ENCODE peak calls at places on chromosomes 2 and 18, in nine cellular contexts. One of them, this sample, is unnamed.

GRCh38 chr2:172011814-172012580 is 12.2 kb downstream of the METAP1D start:
- DNase-seq in GM13976: peak; percentile 27
- DNase-seq in AG20443: no peak
- DNase-seq in CD4-positive, alpha-beta T cell: no peak
- DNase-seq in activated naive CD8-positive, alpha-beta T cell treated with anti-CD3 and anti-CD28 coated beads for 36 hours: no peak
- DNase-seq in left lung: no peak
- DNase-seq in DMS 273 treated with DMSO at 0.1 percent for 48 hours: no peak
- DNase-seq in Daoy: no peak
- DNase-seq in cardiac muscle cell: no peak
- DNase-seq in this sample: no peak

GRCh38 chr2:17593841-17594482 is 53.5 kb downstream of the VSNL1 start:
- DNase-seq in GM13976: no peak
- DNase-seq in AG20443: no peak
- DNase-seq in CD4-positive, alpha-beta T cell: no peak
- DNase-seq in activated naive CD8-positive, alpha-beta T cell treated with anti-CD3 and anti-CD28 coated beads for 36 hours: no peak
- DNase-seq in left lung: no peak
- DNase-seq in DMS 273 treated with DMSO at 0.1 percent for 48 hours: no peak
- DNase-seq in Daoy: no peak
- DNase-seq in cardiac muscle cell: peak; percentile 47
- DNase-seq in this sample: no peak

GRCh38 chr2:187842978-187843847 is 289.0 kb upstream of the TFPI start:
- DNase-seq in GM13976: peak; percentile 18
- DNase-seq in AG20443: peak; percentile 37
- DNase-seq in CD4-positive, alpha-beta T cell: no peak
- DNase-seq in activated naive CD8-positive, alpha-beta T cell treated with anti-CD3 and anti-CD28 coated beads for 36 hours: no peak
- DNase-seq in left lung: no peak
- DNase-seq in DMS 273 treated with DMSO at 0.1 percent for 48 hours: peak; percentile 21
- DNase-seq in Daoy: peak; percentile 41
- DNase-seq in cardiac muscle cell: peak; percentile 82
- DNase-seq in this sample: peak; percentile 17

GRCh38 chr18:22831441-22831904 is 101.7 kb upstream of the RBBP8 start:
- DNase-seq in GM13976: no peak
- DNase-seq in AG20443: peak; percentile 46
- DNase-seq in CD4-positive, alpha-beta T cell: no peak
- DNase-seq in activated naive CD8-positive, alpha-beta T cell treated with anti-CD3 and anti-CD28 coated beads for 36 hours: peak; percentile 12
- DNase-seq in left lung: no peak
- DNase-seq in DMS 273 treated with DMSO at 0.1 percent for 48 hours: no peak
- DNase-seq in Daoy: peak; percentile 46
- DNase-seq in cardiac muscle cell: peak; percentile 83
- DNase-seq in this sample: no peak

GRCh38 chr18:76494541-76495403 is at the start of gene ZNF516:
- DNase-seq in GM13976: peak; percentile 51
- DNase-seq in AG20443: peak; percentile 49
- DNase-seq in CD4-positive, alpha-beta T cell: no peak
- DNase-seq in activated naive CD8-positive, alpha-beta T cell treated with anti-CD3 and anti-CD28 coated beads for 36 hours: peak; percentile 37
- DNase-seq in left lung: peak; percentile 90
- DNase-seq in DMS 273 treated with DMSO at 0.1 percent for 48 hours: no peak
- DNase-seq in Daoy: peak; percentile 48
- DNase-seq in cardiac muscle cell: peak; percentile 57
- DNase-seq in this sample: no peak

GRCh38 chr2:10571057-10571456 is 118.7 kb downstream of the NOL10 start:
- DNase-seq in GM13976: no peak
- DNase-seq in AG20443: no peak
- DNase-seq in CD4-positive, alpha-beta T cell: no peak
- DNase-seq in activated naive CD8-positive, alpha-beta T cell treated with anti-CD3 and anti-CD28 coated beads for 36 hours: no peak
- DNase-seq in left lung: no peak
- DNase-seq in DMS 273 treated with DMSO at 0.1 percent for 48 hours: no peak
- DNase-seq in Daoy: no peak
- DNase-seq in cardiac muscle cell: no peak
- DNase-seq in this sample: no peak

GRCh38 chr2:26724004-26724750 is 31.7 kb downstream of the KCNK3 start:
- DNase-seq in GM13976: no peak
- DNase-seq in AG20443: peak; percentile 76
- DNase-seq in CD4-positive, alpha-beta T cell: no peak
- DNase-seq in activated naive CD8-positive, alpha-beta T cell treated with anti-CD3 and anti-CD28 coated beads for 36 hours: no peak
- DNase-seq in left lung: no peak
- DNase-seq in DMS 273 treated with DMSO at 0.1 percent for 48 hours: no peak
- DNase-seq in Daoy: peak; percentile 86
- DNase-seq in cardiac muscle cell: peak; percentile 92
- DNase-seq in this sample: no peak

GRCh38 chr2:203893386-203893785 is 25.8 kb downstream of the CTLA4 start:
- DNase-seq in GM13976: no peak
- DNase-seq in AG20443: peak; percentile 37
- DNase-seq in CD4-positive, alpha-beta T cell: no peak
- DNase-seq in activated naive CD8-positive, alpha-beta T cell treated with anti-CD3 and anti-CD28 coated beads for 36 hours: no peak
- DNase-seq in left lung: no peak
- DNase-seq in DMS 273 treated with DMSO at 0.1 percent for 48 hours: peak; percentile 4
- DNase-seq in Daoy: no peak
- DNase-seq in cardiac muscle cell: peak; percentile 51
- DNase-seq in this sample: no peak

GRCh38 chr2:69694894-69695849 is 46.8 kb upstream of the ANXA4 start:
- DNase-seq in GM13976: no peak
- DNase-seq in AG20443: peak; percentile 33
- DNase-seq in CD4-positive, alpha-beta T cell: no peak
- DNase-seq in activated naive CD8-positive, alpha-beta T cell treated with anti-CD3 and anti-CD28 coated beads for 36 hours: no peak
- DNase-seq in left lung: no peak
- DNase-seq in DMS 273 treated with DMSO at 0.1 percent for 48 hours: no peak
- DNase-seq in Daoy: peak; percentile 86
- DNase-seq in cardiac muscle cell: peak; percentile 72
- DNase-seq in this sample: no peak

GRCh38 chr18:74459877-74460276 is 2.8 kb upstream of the DIPK1C start:
- DNase-seq in GM13976: no peak
- DNase-seq in AG20443: no peak
- DNase-seq in CD4-positive, alpha-beta T cell: no peak
- DNase-seq in activated naive CD8-positive, alpha-beta T cell treated with anti-CD3 and anti-CD28 coated beads for 36 hours: no peak
- DNase-seq in left lung: no peak
- DNase-seq in DMS 273 treated with DMSO at 0.1 percent for 48 hours: no peak
- DNase-seq in Daoy: no peak
- DNase-seq in cardiac muscle cell: no peak
- DNase-seq in this sample: no peak

GRCh38 chr2:45697190-45697589 is 45.7 kb downstream of the PRKCE start:
- DNase-seq in GM13976: no peak
- DNase-seq in AG20443: no peak
- DNase-seq in CD4-positive, alpha-beta T cell: no peak
- DNase-seq in activated naive CD8-positive, alpha-beta T cell treated with anti-CD3 and anti-CD28 coated beads for 36 hours: no peak
- DNase-seq in left lung: no peak
- DNase-seq in DMS 273 treated with DMSO at 0.1 percent for 48 hours: no peak
- DNase-seq in Daoy: no peak
- DNase-seq in cardiac muscle cell: no peak
- DNase-seq in this sample: no peak

GRCh38 chr2:88230912-88231311 is 60.8 kb downstream of the THNSL2 start:
- DNase-seq in GM13976: no peak
- DNase-seq in AG20443: no peak
- DNase-seq in CD4-positive, alpha-beta T cell: no peak
- DNase-seq in activated naive CD8-positive, alpha-beta T cell treated with anti-CD3 and anti-CD28 coated beads for 36 hours: no peak
- DNase-seq in left lung: no peak
- DNase-seq in DMS 273 treated with DMSO at 0.1 percent for 48 hours: no peak
- DNase-seq in Daoy: no peak
- DNase-seq in cardiac muscle cell: no peak
- DNase-seq in this sample: no peak

GRCh38 chr2:100639588-100640195 is 76.9 kb downstream of the PDCL3 start:
- DNase-seq in GM13976: no peak
- DNase-seq in AG20443: no peak
- DNase-seq in CD4-positive, alpha-beta T cell: no peak
- DNase-seq in activated naive CD8-positive, alpha-beta T cell treated with anti-CD3 and anti-CD28 coated beads for 36 hours: no peak
- DNase-seq in left lung: no peak
- DNase-seq in DMS 273 treated with DMSO at 0.1 percent for 48 hours: no peak
- DNase-seq in Daoy: no peak
- DNase-seq in cardiac muscle cell: no peak
- DNase-seq in this sample: no peak

GRCh38 chr2:44553456-44553855 is 191.7 kb downstream of the CAMKMT start:
- DNase-seq in GM13976: no peak
- DNase-seq in AG20443: peak; percentile 55
- DNase-seq in CD4-positive, alpha-beta T cell: no peak
- DNase-seq in activated naive CD8-positive, alpha-beta T cell treated with anti-CD3 and anti-CD28 coated beads for 36 hours: no peak
- DNase-seq in left lung: no peak
- DNase-seq in DMS 273 treated with DMSO at 0.1 percent for 48 hours: no peak
- DNase-seq in Daoy: peak; percentile 76
- DNase-seq in cardiac muscle cell: peak; percentile 58
- DNase-seq in this sample: peak; percentile 22

GRCh38 chr2:23651187-23651983 is 266.4 kb downstream of the KLHL29 start:
- DNase-seq in GM13976: no peak
- DNase-seq in AG20443: peak; percentile 86
- DNase-seq in CD4-positive, alpha-beta T cell: no peak
- DNase-seq in activated naive CD8-positive, alpha-beta T cell treated with anti-CD3 and anti-CD28 coated beads for 36 hours: no peak
- DNase-seq in left lung: peak; percentile 0
- DNase-seq in DMS 273 treated with DMSO at 0.1 percent for 48 hours: no peak
- DNase-seq in Daoy: peak; percentile 77
- DNase-seq in cardiac muscle cell: peak; percentile 71
- DNase-seq in this sample: no peak

GRCh38 chr2:20584045-20584636 is 66.8 kb downstream of the HS1BP3 start:
- DNase-seq in GM13976: no peak
- DNase-seq in AG20443: peak; percentile 74
- DNase-seq in CD4-positive, alpha-beta T cell: no peak
- DNase-seq in activated naive CD8-positive, alpha-beta T cell treated with anti-CD3 and anti-CD28 coated beads for 36 hours: no peak
- DNase-seq in left lung: peak; percentile 45
- DNase-seq in DMS 273 treated with DMSO at 0.1 percent for 48 hours: no peak
- DNase-seq in Daoy: no peak
- DNase-seq in cardiac muscle cell: no peak
- DNase-seq in this sample: no peak

GRCh38 chr2:120820263-120820884 is 84.7 kb downstream of the GLI2 start:
- DNase-seq in GM13976: no peak
- DNase-seq in AG20443: peak; percentile 58
- DNase-seq in CD4-positive, alpha-beta T cell: no peak
- DNase-seq in activated naive CD8-positive, alpha-beta T cell treated with anti-CD3 and anti-CD28 coated beads for 36 hours: no peak
- DNase-seq in left lung: no peak
- DNase-seq in DMS 273 treated with DMSO at 0.1 percent for 48 hours: peak; percentile 47
- DNase-seq in Daoy: peak; percentile 60
- DNase-seq in cardiac muscle cell: peak; percentile 65
- DNase-seq in this sample: peak; percentile 81

GRCh38 chr18:13613099-13613498 is 113.3 kb downstream of the FAM210A start:
- DNase-seq in GM13976: peak; percentile 34
- DNase-seq in AG20443: peak; percentile 3
- DNase-seq in CD4-positive, alpha-beta T cell: no peak
- DNase-seq in activated naive CD8-positive, alpha-beta T cell treated with anti-CD3 and anti-CD28 coated beads for 36 hours: no peak
- DNase-seq in left lung: no peak
- DNase-seq in DMS 273 treated with DMSO at 0.1 percent for 48 hours: no peak
- DNase-seq in Daoy: no peak
- DNase-seq in cardiac muscle cell: no peak
- DNase-seq in this sample: no peak

GRCh38 chr2:186484062-186484735 is 1.9 kb upstream of the ZC3H15 start:
- DNase-seq in GM13976: no peak
- DNase-seq in AG20443: no peak
- DNase-seq in CD4-positive, alpha-beta T cell: no peak
- DNase-seq in activated naive CD8-positive, alpha-beta T cell treated with anti-CD3 and anti-CD28 coated beads for 36 hours: no peak
- DNase-seq in left lung: no peak
- DNase-seq in DMS 273 treated with DMSO at 0.1 percent for 48 hours: no peak
- DNase-seq in Daoy: no peak
- DNase-seq in cardiac muscle cell: no peak
- DNase-seq in this sample: no peak

GRCh38 chr2:39338502-39338901 is 94.7 kb upstream of the CDKL4 start:
- DNase-seq in GM13976: no peak
- DNase-seq in AG20443: no peak
- DNase-seq in CD4-positive, alpha-beta T cell: no peak
- DNase-seq in activated naive CD8-positive, alpha-beta T cell treated with anti-CD3 and anti-CD28 coated beads for 36 hours: no peak
- DNase-seq in left lung: no peak
- DNase-seq in DMS 273 treated with DMSO at 0.1 percent for 48 hours: no peak
- DNase-seq in Daoy: no peak
- DNase-seq in cardiac muscle cell: no peak
- DNase-seq in this sample: no peak

GRCh38 chr2:231764752-231765151 is 16.3 kb downstream of the PDE6D start:
- DNase-seq in GM13976: no peak
- DNase-seq in AG20443: no peak
- DNase-seq in CD4-positive, alpha-beta T cell: no peak
- DNase-seq in activated naive CD8-positive, alpha-beta T cell treated with anti-CD3 and anti-CD28 coated beads for 36 hours: no peak
- DNase-seq in left lung: no peak
- DNase-seq in DMS 273 treated with DMSO at 0.1 percent for 48 hours: no peak
- DNase-seq in Daoy: no peak
- DNase-seq in cardiac muscle cell: no peak
- DNase-seq in this sample: no peak

GRCh38 chr2:182831097-182831496 is 35.3 kb downstream of the FRZB start:
- DNase-seq in GM13976: no peak
- DNase-seq in AG20443: no peak
- DNase-seq in CD4-positive, alpha-beta T cell: no peak
- DNase-seq in activated naive CD8-positive, alpha-beta T cell treated with anti-CD3 and anti-CD28 coated beads for 36 hours: no peak
- DNase-seq in left lung: no peak
- DNase-seq in DMS 273 treated with DMSO at 0.1 percent for 48 hours: peak; percentile 80
- DNase-seq in Daoy: no peak
- DNase-seq in cardiac muscle cell: no peak
- DNase-seq in this sample: peak; percentile 9

GRCh38 chr2:113847144-113847543 is 42.7 kb upstream of the ACTR3 start:
- DNase-seq in GM13976: peak; percentile 17
- DNase-seq in AG20443: peak; percentile 70
- DNase-seq in CD4-positive, alpha-beta T cell: no peak
- DNase-seq in activated naive CD8-positive, alpha-beta T cell treated with anti-CD3 and anti-CD28 coated beads for 36 hours: no peak
- DNase-seq in left lung: no peak
- DNase-seq in DMS 273 treated with DMSO at 0.1 percent for 48 hours: no peak
- DNase-seq in Daoy: peak; percentile 37
- DNase-seq in cardiac muscle cell: no peak
- DNase-seq in this sample: no peak

GRCh38 chr2:10333966-10334365 is 31.3 kb downstream of the HPCAL1 start:
- DNase-seq in GM13976: no peak
- DNase-seq in AG20443: no peak
- DNase-seq in CD4-positive, alpha-beta T cell: no peak
- DNase-seq in activated naive CD8-positive, alpha-beta T cell treated with anti-CD3 and anti-CD28 coated beads for 36 hours: no peak
- DNase-seq in left lung: no peak
- DNase-seq in DMS 273 treated with DMSO at 0.1 percent for 48 hours: no peak
- DNase-seq in Daoy: no peak
- DNase-seq in cardiac muscle cell: no peak
- DNase-seq in this sample: no peak

GRCh38 chr2:170573660-170574059 is 141.5 kb upstream of the SP5 start:
- DNase-seq in GM13976: no peak
- DNase-seq in AG20443: no peak
- DNase-seq in CD4-positive, alpha-beta T cell: no peak
- DNase-seq in activated naive CD8-positive, alpha-beta T cell treated with anti-CD3 and anti-CD28 coated beads for 36 hours: no peak
- DNase-seq in left lung: no peak
- DNase-seq in DMS 273 treated with DMSO at 0.1 percent for 48 hours: no peak
- DNase-seq in Daoy: no peak
- DNase-seq in cardiac muscle cell: no peak
- DNase-seq in this sample: no peak

GRCh38 chr18:45730832-45731545 is 7.0 kb downstream of the SLC14A1 start:
- DNase-seq in GM13976: no peak
- DNase-seq in AG20443: peak; percentile 27
- DNase-seq in CD4-positive, alpha-beta T cell: no peak
- DNase-seq in activated naive CD8-positive, alpha-beta T cell treated with anti-CD3 and anti-CD28 coated beads for 36 hours: no peak
- DNase-seq in left lung: no peak
- DNase-seq in DMS 273 treated with DMSO at 0.1 percent for 48 hours: no peak
- DNase-seq in Daoy: no peak
- DNase-seq in cardiac muscle cell: no peak
- DNase-seq in this sample: no peak

GRCh38 chr2:75870133-75870532 is 159.4 kb upstream of the GCFC2 start:
- DNase-seq in GM13976: no peak
- DNase-seq in AG20443: no peak
- DNase-seq in CD4-positive, alpha-beta T cell: no peak
- DNase-seq in activated naive CD8-positive, alpha-beta T cell treated with anti-CD3 and anti-CD28 coated beads for 36 hours: no peak
- DNase-seq in left lung: no peak
- DNase-seq in DMS 273 treated with DMSO at 0.1 percent for 48 hours: no peak
- DNase-seq in Daoy: no peak
- DNase-seq in cardiac muscle cell: no peak
- DNase-seq in this sample: no peak

GRCh38 chr2:37635359-37636208 is 35.9 kb downstream of the CDC42EP3 start:
- DNase-seq in GM13976: no peak
- DNase-seq in AG20443: no peak
- DNase-seq in CD4-positive, alpha-beta T cell: peak; percentile 53
- DNase-seq in activated naive CD8-positive, alpha-beta T cell treated with anti-CD3 and anti-CD28 coated beads for 36 hours: peak; percentile 76
- DNase-seq in left lung: no peak
- DNase-seq in DMS 273 treated with DMSO at 0.1 percent for 48 hours: no peak
- DNase-seq in Daoy: peak; percentile 91
- DNase-seq in cardiac muscle cell: peak; percentile 86
- DNase-seq in this sample: no peak

GRCh38 chr2:148645925-148646559 is 1.5 kb downstream of the EPC2 start:
- DNase-seq in GM13976: peak; percentile 79
- DNase-seq in AG20443: peak; percentile 74
- DNase-seq in CD4-positive, alpha-beta T cell: peak; percentile 55
- DNase-seq in activated naive CD8-positive, alpha-beta T cell treated with anti-CD3 and anti-CD28 coated beads for 36 hours: peak; percentile 58
- DNase-seq in left lung: no peak
- DNase-seq in DMS 273 treated with DMSO at 0.1 percent for 48 hours: peak; percentile 68
- DNase-seq in Daoy: peak; percentile 69
- DNase-seq in cardiac muscle cell: peak; percentile 86
- DNase-seq in this sample: peak; percentile 56

GRCh38 chr2:106827178-106827577 is 58.8 kb downstream of the ST6GAL2 start:
- DNase-seq in GM13976: no peak
- DNase-seq in AG20443: no peak
- DNase-seq in CD4-positive, alpha-beta T cell: no peak
- DNase-seq in activated naive CD8-positive, alpha-beta T cell treated with anti-CD3 and anti-CD28 coated beads for 36 hours: no peak
- DNase-seq in left lung: no peak
- DNase-seq in DMS 273 treated with DMSO at 0.1 percent for 48 hours: no peak
- DNase-seq in Daoy: no peak
- DNase-seq in cardiac muscle cell: no peak
- DNase-seq in this sample: no peak

GRCh38 chr2:134628453-134628852 is 90.3 kb downstream of the TMEM163 start:
- DNase-seq in GM13976: no peak
- DNase-seq in AG20443: no peak
- DNase-seq in CD4-positive, alpha-beta T cell: no peak
- DNase-seq in activated naive CD8-positive, alpha-beta T cell treated with anti-CD3 and anti-CD28 coated beads for 36 hours: no peak
- DNase-seq in left lung: no peak
- DNase-seq in DMS 273 treated with DMSO at 0.1 percent for 48 hours: no peak
- DNase-seq in Daoy: no peak
- DNase-seq in cardiac muscle cell: no peak
- DNase-seq in this sample: no peak

This sample was measured in NCI-H446.